ENCODE peak calls at places on chromosome 15, in four cellular contexts. D is K562, U is HepG2, Z is WTC11. W is an unnamed sample.

GRCh38 chr15:38389924-38390542 is 63.9 kb upstream of the FAM98B start:
- DNase-seq in D (peak), U (peak), Z (peak), W (peak)

GRCh38 chr15:65212097-65212496 is 824 bp upstream of the CILP start:
- DNase-seq in D (peak), U (peak), Z (peak), W (peak)

GRCh38 chr15:73608475-73608874 is 24.7 kb downstream of the NPTN start:
- DNase-seq in D (no peak), U (no peak), Z (no peak), W (no peak)

GRCh38 chr15:63084806-63085205 is 36.9 kb upstream of the LACTB start:
- DNase-seq in D (no peak), U (no peak), Z (no peak), W (no peak)

GRCh38 chr15:25239471-25240345 is 199.1 kb downstream of the UBE3A start:
- DNase-seq in D (no peak), U (no peak), Z (no peak), W (no peak)

GRCh38 chr15:64705006-64705405 is 70.4 kb downstream of the RBPMS2 start:
- DNase-seq in D (no peak), U (no peak), Z (no peak), W (no peak)

GRCh38 chr15:25058080-25058785 is 103.4 kb downstream of the SNRPN start:
- DNase-seq in D (no peak), U (no peak), Z (no peak), W (no peak)

GRCh38 chr15:71830981-71831380 is 20.6 kb downstream of the NR2E3 start:
- DNase-seq in D (no peak), U (no peak), Z (no peak), W (no peak)

GRCh38 chr15:26235148-26235769 is 372.1 kb upstream of the ATP10A start:
- DNase-seq in D (no peak), U (no peak), Z (peak), W (no peak)

GRCh38 chr15:34799149-34799824 is 3.9 kb upstream of the ACTC1 start:
- DNase-seq in D (peak), U (no peak), Z (no peak), W (no peak)

GRCh38 chr15:96321422-96322391 is 8.8 kb upstream of the NR2F2 start:
- DNase-seq in D (no peak), U (no peak), Z (peak), W (no peak)

GRCh38 chr15:74320358-74321247 is 46.8 kb downstream of the CYP11A1 start:
- DNase-seq in D (peak), U (peak), Z (peak), W (peak)

GRCh38 chr15:90362936-90363212 is 10.8 kb downstream of the ZNF774 start:
- DNase-seq in D (no peak), U (no peak), Z (no peak), W (no peak)

GRCh38 chr15:79474252-79474651 is 42.1 kb downstream of the MINAR1 start:
- DNase-seq in D (no peak), U (no peak), Z (no peak), W (no peak)
- TF ChIP-seq HMGXB4 in D (no peak), U (no peak), Z (no peak), W (no peak)

GRCh38 chr15:89090791-89091666 is 2.8 kb downstream of the ABHD2 start:
- DNase-seq in D (no peak), U (no peak), Z (no peak), W (peak)
- TF ChIP-seq HMGXB4 in D (no peak), U (no peak), Z (no peak), W (no peak)

GRCh38 chr15:36966704-36967103 is 133.6 kb downstream of the MEIS2 start:
- DNase-seq in D (no peak), U (no peak), Z (no peak), W (no peak)
- TF ChIP-seq HMGXB4 in D (no peak), U (no peak), Z (no peak), W (no peak)

GRCh38 chr15:31325432-31325975 is 1.1 kb upstream of the KLF13 start:
- DNase-seq in D (peak), U (no peak), Z (peak), W (peak)
- TF ChIP-seq HMGXB4 in D (no peak), U (no peak), Z (no peak), W (no peak)

DNA sequence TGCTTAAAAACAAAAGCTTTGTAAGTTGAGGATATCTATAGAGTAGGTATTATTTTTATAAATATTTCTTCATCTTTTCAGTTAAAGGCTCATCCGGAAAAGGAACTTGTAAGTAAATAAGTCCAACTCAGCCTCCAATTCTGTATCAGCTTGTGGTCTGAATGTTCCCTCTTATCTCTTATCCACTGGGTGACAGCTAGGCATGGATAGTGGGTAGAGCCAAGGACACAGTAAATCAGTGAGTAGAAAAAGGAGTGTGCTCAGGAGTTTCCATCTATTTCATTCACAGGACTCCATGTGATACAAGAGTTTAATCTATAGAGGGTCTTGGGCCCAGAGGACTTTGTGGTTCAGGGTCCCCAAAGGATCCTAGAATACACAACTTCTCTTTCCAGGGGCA is 50.9 kb downstream of the FRMD5 start:
- DNase-seq in D (no peak), U (no peak), Z (no peak), W (no peak)
- TF ChIP-seq HMGXB4 in D (no peak), U (no peak), Z (no peak), W (no peak)

DNA sequence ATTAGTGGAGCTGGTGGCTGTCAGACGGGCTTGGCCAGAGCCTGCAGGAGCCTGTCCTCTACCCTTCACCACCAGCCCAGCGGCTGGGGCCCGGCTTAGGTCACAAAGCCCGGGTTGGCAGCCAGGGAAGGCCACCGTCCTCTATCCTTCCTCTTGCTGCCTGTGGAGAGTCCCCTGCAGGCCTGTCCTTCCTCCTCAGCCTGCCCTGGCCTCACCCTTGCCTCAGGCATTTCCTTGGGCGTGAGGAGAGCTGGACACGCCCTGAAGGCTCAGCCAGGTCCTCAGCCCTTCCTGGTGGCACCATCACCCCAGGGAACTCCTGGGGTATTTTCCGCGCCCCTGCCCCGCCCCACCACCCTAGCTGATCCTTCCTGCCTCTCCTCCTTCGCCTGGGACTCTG is 7.7 kb downstream of the CHAC1 start:
- DNase-seq in D (no peak), U (no peak), Z (no peak), W (no peak)
- TF ChIP-seq HMGXB4 in D (no peak), U (no peak), Z (no peak), W (no peak)

GRCh38 chr15:33021806-33022389 is 172.6 kb downstream of the FMN1 start:
- DNase-seq in D (peak), U (peak), Z (no peak), W (peak)
- TF ChIP-seq HMGXB4 in D (no peak), U (no peak), Z (no peak), W (no peak)

DNA sequence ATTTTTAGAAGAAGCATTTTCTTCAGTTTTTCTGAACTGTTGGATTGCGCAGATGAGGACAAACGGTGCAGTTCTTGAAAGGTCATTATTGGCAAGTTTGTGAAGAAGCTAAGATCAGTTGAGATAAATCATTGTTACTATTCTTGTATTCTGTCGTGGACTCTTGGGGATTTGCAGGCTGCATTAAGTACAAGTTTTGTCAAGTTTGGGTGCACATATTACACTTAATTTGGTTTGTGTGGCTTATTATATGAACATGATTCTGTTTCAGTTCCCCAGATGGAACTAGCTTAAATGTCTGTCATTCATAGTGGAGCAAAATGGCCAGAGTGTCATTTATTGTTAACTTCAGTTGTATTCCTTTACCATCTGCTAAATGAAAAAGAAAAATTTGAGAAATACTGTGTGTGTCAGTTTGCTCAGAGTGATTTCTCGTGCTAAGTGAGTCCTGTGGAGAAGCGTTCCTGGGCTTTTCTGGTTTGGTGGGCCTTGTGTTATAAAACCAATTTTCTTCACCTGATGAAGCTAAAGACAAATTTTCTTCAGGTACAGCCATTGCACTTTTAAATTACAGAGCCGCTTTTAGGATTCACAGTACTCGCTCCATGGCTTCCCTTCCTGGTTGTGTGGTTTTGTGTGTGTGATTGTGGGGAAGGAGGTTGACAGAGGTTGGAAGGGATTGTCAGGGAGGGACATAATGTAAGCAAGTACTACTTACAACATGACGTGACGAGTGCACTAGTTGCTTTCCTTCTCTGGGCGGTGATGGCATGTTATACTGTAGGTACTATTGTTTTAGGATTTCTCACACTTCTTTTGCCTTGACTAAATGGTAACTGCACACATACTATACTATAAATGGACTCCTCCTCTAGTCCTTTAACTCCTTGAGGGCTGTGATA is 1.7 kb downstream of the AKAP13 start:
- DNase-seq in D (no peak), U (no peak), Z (no peak), W (no peak)
- TF ChIP-seq HMGXB4 in D (no peak), U (no peak), Z (no peak), W (no peak)

GRCh38 chr15:68416158-68416535 is 15.8 kb downstream of the ITGA11 start:
- DNase-seq in D (no peak), U (no peak), Z (no peak), W (no peak)

GRCh38 chr15:68418611-68419161 is 13.3 kb downstream of the ITGA11 start:
- DNase-seq in D (no peak), U (no peak), Z (no peak), W (no peak)

GRCh38 chr15:68417051-68417450 is 14.9 kb downstream of the ITGA11 start:
- DNase-seq in D (no peak), U (no peak), Z (no peak), W (no peak)

GRCh38 chr15:68419301-68420175 is 12.4 kb downstream of the ITGA11 start:
- DNase-seq in D (no peak), U (no peak), Z (no peak), W (no peak)

GRCh38 chr15:68417897-68418296 is 14.1 kb downstream of the ITGA11 start:
- DNase-seq in D (no peak), U (no peak), Z (no peak), W (no peak)
- TF ChIP-seq HMGXB4 in D (no peak), U (no peak), Z (no peak), W (no peak)